ENCODE peak calls at places on chromosomes 16 and 17, in eight cellular contexts. G, E, N, J, M, O, S and L are unnamed samples.

GRCh38 chr16:57762365-57763289 is 27.1 kb downstream of the KATNB1 start:
- DNase-seq in G (no peak), E (no peak), N (no peak), J (no peak), M (no peak), O (no peak), S (no peak), L (no peak)

GRCh38 chr16:66299349-66299748 is 67.1 kb upstream of the CDH5 start:
- DNase-seq in G (no peak), E (no peak), N (no peak), J (no peak), M (no peak), O (no peak), S (no peak), L (no peak)

GRCh38 chr17:54992797-54993639 is 24.5 kb downstream of the STXBP4 start:
- DNase-seq in G (no peak), E (no peak), N (no peak), J (no peak), M (peak; percentile 23), O (no peak), S (peak; percentile 71), L (no peak)

GRCh38 chr17:17042381-17042736 is at the start of gene MPRIP:
- DNase-seq in G (no peak), E (no peak), N (no peak), J (no peak), M (no peak), O (no peak), S (no peak), L (no peak)

GRCh38 chr16:55508941-55509920 is at the start of gene LPCAT2:
- DNase-seq in G (peak; percentile 89), E (no peak), N (no peak), J (no peak), M (peak; percentile 77), O (peak; percentile 86), S (peak; percentile 83), L (peak; percentile 88)

GRCh38 chr17:17062866-17063265 is 20.6 kb downstream of the MPRIP start:
- DNase-seq in G (no peak), E (no peak), N (peak; percentile 35), J (no peak), M (no peak), O (no peak), S (no peak), L (no peak)

GRCh38 chr16:73054732-73055481 is 7.0 kb upstream of the ZFHX3 start:
- DNase-seq in G (no peak), E (no peak), N (no peak), J (no peak), M (no peak), O (no peak), S (peak; percentile 45), L (no peak)

GRCh38 chr16:70576431-70577255 is 53.0 kb downstream of the SF3B3 start:
- DNase-seq in G (no peak), E (no peak), N (no peak), J (no peak), M (no peak), O (peak; percentile 33), S (peak; percentile 33), L (no peak)

GRCh38 chr17:63480192-63480784 is 3.4 kb downstream of the ACE start:
- DNase-seq in G (no peak), E (no peak), N (no peak), J (no peak), M (no peak), O (no peak), S (no peak), L (no peak)

GRCh38 chr17:17605747-17606083 is 14.2 kb upstream of the PEMT start:
- DNase-seq in G (no peak), E (no peak), N (no peak), J (no peak), M (no peak), O (no peak), S (no peak), L (no peak)

DNA sequence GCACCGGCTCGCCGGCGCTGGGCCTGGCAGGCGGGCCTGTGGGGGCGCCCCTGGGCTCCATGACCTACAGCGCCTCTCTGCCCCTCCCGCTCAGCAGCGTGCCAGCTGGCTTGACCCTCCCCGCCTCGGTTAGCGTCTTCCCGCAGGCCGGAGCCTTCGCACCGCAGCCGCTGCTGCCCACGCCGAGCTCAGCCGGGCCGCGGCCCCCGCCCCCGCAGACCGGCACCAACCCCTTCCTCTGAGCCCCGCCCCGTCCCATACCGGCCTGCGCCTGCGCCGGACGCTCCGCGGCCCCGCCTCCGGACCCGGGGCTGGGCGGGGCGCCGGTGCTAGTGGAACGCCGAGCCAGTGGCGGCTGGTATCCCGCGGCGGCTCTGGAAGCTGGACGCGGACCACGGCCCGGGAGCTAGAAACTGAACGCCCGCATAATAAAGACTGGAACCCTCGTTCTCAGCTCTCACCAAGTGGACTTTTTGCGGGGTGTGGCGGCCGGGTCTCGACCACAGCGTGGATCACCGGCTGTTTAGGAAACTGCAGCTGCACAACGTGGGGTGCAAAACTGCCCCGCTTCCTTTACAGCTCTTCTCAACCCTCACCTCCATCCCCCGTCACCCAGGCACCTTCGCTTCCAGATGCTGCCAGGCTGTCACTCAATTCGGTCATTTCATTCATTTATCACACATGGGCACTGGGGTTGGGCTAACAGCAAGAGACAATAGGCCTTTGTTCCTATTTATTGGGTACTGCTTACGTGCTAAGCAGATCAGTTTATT is 4.9 kb upstream of the SPATA20 start:
- DNase-seq in G (peak; percentile 89), E (peak; percentile 99), N (peak; percentile 81), J (peak; percentile 95), M (peak; percentile 89), O (peak; percentile 92), S (peak; percentile 80), L (peak; percentile 79)
- TF ChIP-seq POLR2A in G (peak; percentile 49), E (no peak), N (no peak), J (no peak), M (peak; percentile 64), O (peak; percentile 64), S (peak; percentile 92), L (peak; percentile 29)

GRCh38 chr17:78973792-78974520 is 5.8 kb downstream of the LGALS3BP start:
- DNase-seq in G (no peak), E (no peak), N (no peak), J (no peak), M (no peak), O (no peak), S (no peak), L (no peak)

GRCh38 chr17:78976907-78977680 is 2.6 kb downstream of the LGALS3BP start:
- DNase-seq in G (no peak), E (no peak), N (no peak), J (no peak), M (no peak), O (no peak), S (no peak), L (no peak)

GRCh38 chr17:78972507-78973105 is 7.1 kb downstream of the LGALS3BP start:
- DNase-seq in G (no peak), E (no peak), N (no peak), J (no peak), M (no peak), O (no peak), S (peak; percentile 27), L (no peak)

GRCh38 chr17:78973196-78973595 is 6.5 kb downstream of the LGALS3BP start:
- DNase-seq in G (no peak), E (no peak), N (no peak), J (no peak), M (no peak), O (no peak), S (no peak), L (peak; percentile 41)

GRCh38 chr17:78974635-78975591 is 4.8 kb downstream of the LGALS3BP start:
- DNase-seq in G (peak; percentile 83), E (no peak), N (peak; percentile 71), J (peak; percentile 93), M (peak; percentile 85), O (peak; percentile 76), S (peak; percentile 64), L (peak; percentile 78)
- TF ChIP-seq POLR2A in G (no peak), E (no peak), N (no peak), J (no peak), M (no peak), O (no peak), S (no peak), L (no peak)

DNA sequence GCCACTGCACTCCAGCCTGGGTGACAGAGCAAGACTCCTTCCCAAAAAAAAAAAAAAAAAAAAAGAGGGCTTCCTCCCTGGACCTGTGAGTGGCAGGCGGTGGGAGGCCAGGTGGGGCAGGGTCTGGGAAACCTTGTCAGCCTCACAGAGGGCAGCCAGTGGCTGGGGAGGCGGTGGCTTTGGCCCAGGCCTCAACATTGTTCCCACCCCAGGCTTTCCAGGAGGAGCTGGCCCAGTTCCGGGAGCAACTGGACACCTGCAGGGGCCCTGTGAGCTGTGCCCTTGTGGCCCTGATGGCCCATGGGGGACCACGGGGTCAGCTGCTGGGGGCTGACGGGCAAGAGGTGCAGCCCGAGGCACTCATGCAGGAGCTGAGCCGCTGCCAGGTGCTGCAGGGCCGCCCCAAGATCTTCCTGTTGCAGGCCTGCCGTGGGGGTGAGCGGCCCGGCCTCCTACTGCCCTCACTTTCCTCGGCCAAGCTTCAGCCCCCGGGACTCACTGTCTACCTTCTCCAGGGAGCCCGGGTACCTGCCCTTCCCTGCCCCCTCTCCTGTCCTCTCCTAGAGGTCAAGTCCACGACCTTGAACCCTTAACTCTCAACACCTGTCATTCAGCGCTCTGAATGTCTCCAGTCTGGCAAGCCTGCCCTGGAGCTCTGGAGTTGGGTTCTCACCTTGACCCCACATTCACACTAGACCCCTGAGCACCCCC is 12.4 kb downstream of the ZNF213 start:
- DNase-seq in G (no peak), E (no peak), N (no peak), J (no peak), M (no peak), O (no peak), S (no peak), L (no peak)
- TF ChIP-seq POLR2A in G (no peak), E (no peak), N (no peak), J (no peak), M (no peak), O (no peak), S (no peak), L (no peak)

DNA sequence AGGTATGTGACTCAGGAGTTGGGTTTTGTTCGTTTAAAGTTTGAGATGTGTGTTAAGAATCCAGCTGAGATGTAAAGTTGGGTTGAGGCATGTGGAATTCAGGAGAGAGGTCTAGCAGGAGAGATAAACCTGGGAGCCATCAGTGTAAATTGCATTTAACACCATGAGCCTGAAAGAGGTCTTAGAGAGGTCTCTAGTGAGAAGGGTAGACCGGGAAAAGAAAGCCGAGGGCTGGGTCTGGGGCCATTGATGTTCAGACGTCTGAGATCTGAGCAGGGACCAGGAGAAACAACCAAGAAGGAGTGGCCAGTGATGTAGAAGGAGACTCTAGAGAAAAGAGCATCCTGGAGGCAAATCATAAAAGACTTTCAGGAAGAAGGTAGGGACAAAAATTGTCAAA is 44.1 kb upstream of the PIRT start:
- DNase-seq in G (no peak), E (no peak), N (no peak), J (no peak), M (no peak), O (no peak), S (no peak), L (no peak)
- TF ChIP-seq POLR2A in G (no peak), E (no peak), N (no peak), J (no peak), M (no peak), O (no peak), S (no peak), L (no peak)